ENCODE peak calls at places on chromosomes 16 and 17, in five cellular contexts. One of them, this sample, is unnamed. For H3K9me3, the result is how much of the 10 kb centered on the place peaks cover.

GRCh38 chr17:77681820-77682219 is 276.7 kb upstream of the TNRC6C start:
- DNase-seq in body of pancreas: no peak
- DNase-seq in left ventricle myocardium inferior: peak
- DNase-seq in right atrium auricular region: no peak
- DNase-seq in prostate gland: peak
- DNase-seq in this sample: no peak

GRCh38 chr16:69112285-69113129 is 7.1 kb downstream of the HAS3 start:
- DNase-seq in body of pancreas: peak
- DNase-seq in right atrium auricular region: no peak
- DNase-seq in prostate gland: no peak
- DNase-seq in left ventricle myocardium inferior: peak
- DNase-seq in this sample: no peak

GRCh38 chr16:85777583-85778310 is 21.6 kb downstream of the EMC8 start:
- DNase-seq in right atrium auricular region: no peak
- DNase-seq in prostate gland: peak
- DNase-seq in left ventricle myocardium inferior: no peak
- DNase-seq in body of pancreas: no peak
- DNase-seq in this sample: no peak

GRCh38 chr16:68146583-68146982 is 61.4 kb downstream of the NFATC3 start:
- DNase-seq in prostate gland: no peak
- DNase-seq in body of pancreas: no peak
- DNase-seq in right atrium auricular region: no peak
- DNase-seq in left ventricle myocardium inferior: no peak
- DNase-seq in this sample: no peak

GRCh38 chr16:73196670-73197069 is 148.7 kb upstream of the ZFHX3 start:
- DNase-seq in left ventricle myocardium inferior: peak
- DNase-seq in body of pancreas: peak
- DNase-seq in prostate gland: peak
- DNase-seq in right atrium auricular region: peak
- DNase-seq in this sample: no peak

GRCh38 chr16:23374721-23375120 is 72.6 kb downstream of the SCNN1B start:
- DNase-seq in body of pancreas: no peak
- DNase-seq in left ventricle myocardium inferior: no peak
- DNase-seq in right atrium auricular region: no peak
- DNase-seq in prostate gland: no peak
- DNase-seq in this sample: no peak

GRCh38 chr16:75745242-75745641 is 19.0 kb upstream of the CPHXL start:
- DNase-seq in prostate gland: no peak
- DNase-seq in right atrium auricular region: no peak
- DNase-seq in left ventricle myocardium inferior: no peak
- DNase-seq in body of pancreas: no peak
- DNase-seq in this sample: no peak

GRCh38 chr16:77971306-77972131 is 50.8 kb upstream of the CLEC3A start:
- DNase-seq in body of pancreas: peak
- DNase-seq in prostate gland: peak
- DNase-seq in right atrium auricular region: peak
- DNase-seq in left ventricle myocardium inferior: peak
- DNase-seq in this sample: peak

GRCh38 chr17:40072481-40073346 is 9.9 kb downstream of the THRA start:
- DNase-seq in prostate gland: no peak
- DNase-seq in right atrium auricular region: no peak
- DNase-seq in body of pancreas: peak
- DNase-seq in left ventricle myocardium inferior: no peak
- DNase-seq in this sample: no peak

GRCh38 chr16:24497405-24497804 is 42.0 kb upstream of the RBBP6 start:
- DNase-seq in right atrium auricular region: no peak
- DNase-seq in body of pancreas: no peak
- DNase-seq in prostate gland: no peak
- DNase-seq in left ventricle myocardium inferior: no peak
- DNase-seq in this sample: no peak

GRCh38 chr16:35197656-35198055 is 1738.2 kb downstream of the TP53TG3F start:
- DNase-seq in right atrium auricular region: no peak
- DNase-seq in prostate gland: no peak
- DNase-seq in body of pancreas: no peak
- DNase-seq in left ventricle myocardium inferior: no peak
- DNase-seq in this sample: no peak
- H3K9me3 ChIP-seq in right atrium auricular region: under half
- H3K9me3 ChIP-seq in prostate gland: under half
- H3K9me3 ChIP-seq in body of pancreas: under half
- H3K9me3 ChIP-seq in left ventricle myocardium inferior: under half
- H3K9me3 ChIP-seq in this sample: under half

GRCh38 chr16:34078697-34079096 is 619.3 kb downstream of the TP53TG3F start:
- DNase-seq in body of pancreas: no peak
- DNase-seq in prostate gland: no peak
- DNase-seq in left ventricle myocardium inferior: no peak
- DNase-seq in right atrium auricular region: no peak
- DNase-seq in this sample: no peak
- H3K9me3 ChIP-seq in body of pancreas: under half
- H3K9me3 ChIP-seq in prostate gland: under half
- H3K9me3 ChIP-seq in left ventricle myocardium inferior: half or more
- H3K9me3 ChIP-seq in right atrium auricular region: half or more
- H3K9me3 ChIP-seq in this sample: under half

GRCh38 chr16:31727553-31727952 is 146.1 kb upstream of the ZNF267 start:
- DNase-seq in left ventricle myocardium inferior: no peak
- DNase-seq in prostate gland: no peak
- DNase-seq in right atrium auricular region: no peak
- DNase-seq in body of pancreas: no peak
- DNase-seq in this sample: no peak
- H3K9me3 ChIP-seq in left ventricle myocardium inferior: under half
- H3K9me3 ChIP-seq in prostate gland: under half
- H3K9me3 ChIP-seq in right atrium auricular region: under half
- H3K9me3 ChIP-seq in body of pancreas: under half
- H3K9me3 ChIP-seq in this sample: under half

DNA sequence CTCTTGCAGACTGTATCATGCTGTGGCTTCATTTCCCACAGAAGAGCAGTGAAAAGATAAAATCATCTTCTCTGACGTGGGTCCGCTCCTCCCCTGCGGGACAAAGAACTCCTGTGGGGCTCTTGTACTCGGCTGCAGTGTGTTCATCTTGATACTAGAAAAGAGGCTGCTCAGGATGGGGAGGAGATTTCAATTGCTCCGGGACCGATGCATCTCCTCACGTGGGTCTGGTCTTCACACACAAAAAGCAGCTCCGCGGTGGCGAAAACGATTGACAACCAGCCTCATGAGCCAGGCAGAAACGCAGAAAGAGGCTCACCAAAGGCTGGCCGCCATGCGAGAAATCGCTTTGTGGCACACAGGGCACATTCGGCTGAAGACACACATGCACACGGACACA is 14.4 kb upstream of the KCNJ18 start:
- DNase-seq in prostate gland: no peak
- DNase-seq in body of pancreas: no peak
- DNase-seq in left ventricle myocardium inferior: no peak
- DNase-seq in right atrium auricular region: no peak
- DNase-seq in this sample: no peak
- H3K9me3 ChIP-seq in prostate gland: under half
- H3K9me3 ChIP-seq in body of pancreas: under half
- H3K9me3 ChIP-seq in left ventricle myocardium inferior: under half
- H3K9me3 ChIP-seq in right atrium auricular region: under half
- H3K9me3 ChIP-seq in this sample: under half

GRCh38 chr16:2856686-2857450 is 1.1 kb downstream of the PRSS22 start:
- DNase-seq in left ventricle myocardium inferior: no peak
- DNase-seq in body of pancreas: no peak
- DNase-seq in prostate gland: no peak
- DNase-seq in right atrium auricular region: no peak
- DNase-seq in this sample: no peak
- H3K9me3 ChIP-seq in left ventricle myocardium inferior: under half
- H3K9me3 ChIP-seq in body of pancreas: under half
- H3K9me3 ChIP-seq in prostate gland: under half
- H3K9me3 ChIP-seq in right atrium auricular region: under half
- H3K9me3 ChIP-seq in this sample: under half

GRCh38 chr17:16622540-16623277 is 30.9 kb downstream of the ZNF624 start:
- DNase-seq in body of pancreas: no peak
- DNase-seq in right atrium auricular region: no peak
- DNase-seq in left ventricle myocardium inferior: no peak
- DNase-seq in prostate gland: no peak
- DNase-seq in this sample: no peak

GRCh38 chr17:16617481-16618060 is 36.1 kb downstream of the ZNF624 start:
- DNase-seq in body of pancreas: no peak
- DNase-seq in left ventricle myocardium inferior: no peak
- DNase-seq in prostate gland: no peak
- DNase-seq in right atrium auricular region: no peak
- DNase-seq in this sample: no peak

GRCh38 chr17:16623282-16623681 is 30.4 kb downstream of the ZNF624 start:
- DNase-seq in prostate gland: no peak
- DNase-seq in body of pancreas: no peak
- DNase-seq in left ventricle myocardium inferior: no peak
- DNase-seq in right atrium auricular region: no peak
- DNase-seq in this sample: no peak
- H3K9me3 ChIP-seq in prostate gland: under half
- H3K9me3 ChIP-seq in body of pancreas: under half
- H3K9me3 ChIP-seq in left ventricle myocardium inferior: half or more
- H3K9me3 ChIP-seq in right atrium auricular region: half or more
- H3K9me3 ChIP-seq in this sample: under half

This sample was measured in T-helper 17 cell.